ENCODE peak calls at places on chromosomes 12 and 14, in four cellular contexts. Z is cardiac fibroblast; L is IMR-90; K is activated T-helper 1 cell treated with anti-CD3 and anti-CD28 coated beads, Interleukin-12 subunit alpha, Interleukin-12 subunit beta, Interleukin-2, Interleukin-4 antibody, amounts not matched to agents 30 ng/mL and 10 ng/mL and 1 ng/mL, durations not matched to agents 14 hours and 24 hours and 36 hours. G is an unnamed sample.

GRCh38 chr12:47382305-47382704 is 302.5 kb upstream of the AMIGO2 start:
- DNase-seq in Z (no peak), L (no peak), K (no peak), G (no peak)

GRCh38 chr12:127745466-127746220 is 521.3 kb upstream of the TMEM132C start:
- DNase-seq in Z (no peak), L (no peak), K (no peak), G (no peak)

GRCh38 chr14:61034416-61035100 is 53.5 kb downstream of the SLC38A6 start:
- DNase-seq in Z (no peak), L (no peak), K (no peak), G (no peak)

GRCh38 chr14:74737753-74738325 is 24.9 kb downstream of the FCF1 start:
- DNase-seq in Z (peak), L (peak), K (no peak), G (peak)

GRCh38 chr12:61009167-61009566 is 1251.0 kb upstream of the USP15 start:
- DNase-seq in Z (no peak), L (no peak), K (no peak), G (no peak)

GRCh38 chr14:75030147-75030546 is 21.1 kb downstream of the MLH3 start:
- DNase-seq in Z (no peak), L (no peak), K (no peak), G (no peak)

GRCh38 chr12:24415934-24416333 is 466.5 kb upstream of the SOX5 start:
- DNase-seq in Z (no peak), L (no peak), K (no peak), G (no peak)

GRCh38 chr14:102508774-102509743 is 517 bp downstream of the ANKRD9 start:
- DNase-seq in Z (peak), L (peak), K (no peak), G (peak)

GRCh38 chr14:32307881-32308582 is 21.1 kb upstream of the AKAP6 start:
- DNase-seq in Z (no peak), L (no peak), K (no peak), G (peak)

GRCh38 chr14:47619397-47619796 is 56.0 kb downstream of the MDGA2 start:
- DNase-seq in Z (no peak), L (no peak), K (no peak), G (no peak)

GRCh38 chr12:47786662-47786974 is 13.6 kb downstream of the SLC48A1 start:
- DNase-seq in Z (no peak), L (no peak), K (no peak), G (no peak)

GRCh38 chr12:131990066-131990979 is 40.6 kb downstream of the EP400 start:
- DNase-seq in Z (no peak), L (no peak), K (no peak), G (peak)

GRCh38 chr12:103268831-103269514 is 226.8 kb downstream of the C12orf42 start:
- DNase-seq in Z (no peak), L (no peak), K (no peak), G (no peak)

GRCh38 chr14:68735836-68736235 is 57.0 kb downstream of the ZFP36L1 start:
- DNase-seq in Z (no peak), L (no peak), K (no peak), G (no peak)

GRCh38 chr14:64074961-64075619 is 219.1 kb downstream of the ESR2 start:
- DNase-seq in Z (peak), L (peak), K (no peak), G (peak)

GRCh38 chr14:55707365-55707804 is 127.4 kb downstream of the KTN1 start:
- DNase-seq in Z (peak), L (peak), K (no peak), G (peak)

GRCh38 chr12:132133952-132134652 is 10.0 kb downstream of the DDX51 start:
- DNase-seq in Z (no peak), L (no peak), K (no peak), G (no peak)

GRCh38 chr12:52197371-52198231 is 5.8 kb upstream of the KRT80 start:
- DNase-seq in Z (peak), L (no peak), K (no peak), G (no peak)

GRCh38 chr14:29671034-29671433 is 256.6 kb downstream of the PRKD1 start:
- DNase-seq in Z (peak), L (peak), K (no peak), G (peak)

GRCh38 chr14:27528328-27528727 is 930.5 kb upstream of the NOVA1 start:
- DNase-seq in Z (peak), L (no peak), K (no peak), G (peak)

GRCh38 chr12:102740157-102741032 is 176.6 kb downstream of the PAH start:
- DNase-seq in Z (peak), L (peak), K (no peak), G (peak)

GRCh38 chr12:106303202-106303820 is 778 bp downstream of the TCP11L2 start:
- DNase-seq in Z (peak), L (peak), K (peak), G (peak)

GRCh38 chr12:42186793-42187192 is 42.1 kb upstream of the GXYLT1 start:
- DNase-seq in Z (no peak), L (no peak), K (no peak), G (no peak)

GRCh38 chr12:108568653-108569154 is 6.3 kb downstream of the ISCU start:
- DNase-seq in Z (no peak), L (no peak), K (peak), G (no peak)

GRCh38 chr12:89129471-89129870 is 222.8 kb downstream of the DUSP6 start:
- DNase-seq in Z (no peak), L (no peak), K (no peak), G (no peak)

GRCh38 chr12:26841085-26841484 is 8.1 kb upstream of the ITPR2 start:
- DNase-seq in Z (no peak), L (no peak), K (no peak), G (no peak)

GRCh38 chr14:93295541-93296220 is 37.2 kb downstream of the BTBD7 start:
- DNase-seq in Z (no peak), L (no peak), K (no peak), G (no peak)

GRCh38 chr12:2922329-2922728 is 31.6 kb downstream of the TULP3 start:
- DNase-seq in Z (no peak), L (peak), K (no peak), G (no peak)

GRCh38 chr14:38186217-38186616 is 21.5 kb upstream of the SSTR1 start:
- DNase-seq in Z (no peak), L (no peak), K (no peak), G (no peak)

GRCh38 chr12:54360717-54361456 is 3.4 kb downstream of the GPR84 start:
- DNase-seq in Z (peak), L (peak), K (no peak), G (peak)

GRCh38 chr12:13234045-13234641 is 37.6 kb downstream of the EMP1 start:
- DNase-seq in Z (peak), L (peak), K (no peak), G (peak)

GRCh38 chr12:105214141-105214540 is 21.8 kb downstream of the APPL2 start:
- DNase-seq in Z (peak), L (peak), K (no peak), G (peak)

GRCh38 chr12:48070033-48070432 is 35.8 kb downstream of the SENP1 start:
- DNase-seq in Z (no peak), L (no peak), K (no peak), G (no peak)